ENCODE peak calls at places on chromosomes 6 and 20, in five cellular contexts. A, D, N, C and R are unnamed samples.

GRCh38 chr20:53937929-53938367 is 132.4 kb downstream of the BCAS1 start:
- DNase-seq in A (no peak), C (no peak), D (no peak), N (no peak), R (no peak)

GRCh38 chr6:4008324-4009047 is 70.5 kb downstream of the FAM217A start:
- DNase-seq in C (peak; percentile 90), N (no peak), A (peak; percentile 87), D (peak; percentile 19), R (no peak)

GRCh38 chr20:49541733-49542513 is 26.0 kb downstream of the PTGIS start:
- DNase-seq in A (peak; percentile 43), N (peak; percentile 54), C (peak; percentile 83), D (peak; percentile 50), R (peak; percentile 5)

GRCh38 chr6:2748183-2748582 is 2.5 kb downstream of the MYLK4 start:
- DNase-seq in C (no peak), D (peak; percentile 68), N (no peak), A (no peak), R (no peak)

GRCh38 chr6:140201787-140202458 is 827.5 kb upstream of the CITED2 start:
- DNase-seq in C (no peak), D (no peak), N (no peak), A (no peak), R (no peak)

GRCh38 chr6:110874880-110875547 is 429 bp downstream of the AMD1 start:
- DNase-seq in C (peak; percentile 27), N (peak; percentile 40), D (peak; percentile 54), A (no peak), R (no peak)

GRCh38 chr6:154907293-154907692 is 87.8 kb upstream of the TIAM2 start:
- DNase-seq in N (no peak), A (no peak), D (no peak), C (peak; percentile 11), R (no peak)

GRCh38 chr6:37866590-37867507 is 47.3 kb downstream of the ZFAND3 start:
- DNase-seq in C (no peak), D (no peak), N (no peak), A (no peak), R (no peak)

GRCh38 chr6:39836621-39837020 is 44.4 kb downstream of the DAAM2 start:
- DNase-seq in C (no peak), N (no peak), D (no peak), A (no peak), R (no peak)

GRCh38 chr6:71967436-71967835 is 81.1 kb downstream of the RIMS1 start:
- DNase-seq in N (no peak), C (no peak), D (no peak), A (no peak), R (no peak)

GRCh38 chr6:36963451-36964290 is 9.1 kb downstream of the PI16 start:
- DNase-seq in D (peak; percentile 56), C (peak; percentile 35), A (no peak), N (no peak), R (no peak)

GRCh38 chr20:3031524-3032147 is 11.8 kb upstream of the GNRH2 start:
- DNase-seq in D (no peak), A (no peak), C (no peak), N (no peak), R (no peak)

GRCh38 chr6:166839569-166839968 is 116.8 kb downstream of the RNASET2 start:
- DNase-seq in C (peak; percentile 17), A (no peak), D (no peak), N (no peak), R (no peak)

GRCh38 chr20:44137210-44137781 is 49.7 kb downstream of the JPH2 start:
- DNase-seq in A (no peak), N (no peak), D (no peak), C (peak; percentile 68), R (no peak)

GRCh38 chr6:3902786-3903648 is 53.8 kb downstream of the FAM50B start:
- DNase-seq in C (no peak), D (no peak), A (no peak), N (no peak), R (no peak)

GRCh38 chr6:2950713-2951112 is 20.7 kb downstream of the SERPINB6 start:
- DNase-seq in N (no peak), D (no peak), A (no peak), C (no peak), R (no peak)

GRCh38 chr6:48610846-48611245 is 499.8 kb upstream of the PTCHD4 start:
- DNase-seq in D (no peak), C (peak; percentile 20), N (no peak), A (peak; percentile 31), R (no peak)

GRCh38 chr20:13025181-13025580 is 16.4 kb downstream of the SPTLC3 start:
- DNase-seq in C (no peak), A (no peak), N (no peak), D (no peak), R (no peak)

GRCh38 chr6:158231551-158232444 is 63.6 kb downstream of the GTF2H5 start:
- DNase-seq in C (peak; percentile 76), N (peak; percentile 50), D (peak; percentile 76), A (no peak), R (peak; percentile 63)

GRCh38 chr6:82095091-82095490 is 152.5 kb downstream of the IBTK start:
- DNase-seq in D (no peak), N (no peak), A (no peak), C (no peak), R (no peak)

GRCh38 chr20:57509665-57510237 is 15.2 kb downstream of the CTCFL start:
- DNase-seq in C (peak; percentile 23), N (no peak), D (no peak), A (no peak), R (no peak)

GRCh38 chr6:22959571-22959970 is 390.2 kb downstream of the HDGFL1 start:
- DNase-seq in D (no peak), N (no peak), C (no peak), A (no peak), R (no peak)

GRCh38 chr6:133309579-133309978 is 68.4 kb downstream of the EYA4 start:
- DNase-seq in A (peak; percentile 31), D (no peak), C (peak; percentile 71), N (no peak), R (no peak)

GRCh38 chr6:170221052-170221752 is 69.7 kb downstream of the DLL1 start:
- DNase-seq in N (no peak), C (no peak), D (no peak), A (no peak), R (no peak)

GRCh38 chr20:63463400-63464288 is 8.8 kb downstream of the KCNQ2 start:
- DNase-seq in C (no peak), A (no peak), D (no peak), N (no peak), R (no peak)

GRCh38 chr20:52056203-52057062 is 135.1 kb downstream of the ZFP64 start:
- DNase-seq in N (no peak), D (no peak), A (peak; percentile 17), C (peak; percentile 64), R (no peak)

GRCh38 chr6:45746046-45746445 is 269.6 kb downstream of the CLIC5 start:
- DNase-seq in C (peak; percentile 63), D (no peak), A (peak; percentile 12), N (no peak), R (no peak)

GRCh38 chr6:36069573-36069972 is 42.0 kb downstream of the MAPK14 start:
- DNase-seq in D (no peak), A (no peak), C (no peak), N (no peak), R (no peak)

GRCh38 chr6:134447423-134447822 is 129.5 kb upstream of the SGK1 start:
- DNase-seq in D (no peak), N (no peak), C (peak; percentile 62), A (peak; percentile 42), R (no peak)

GRCh38 chr6:165219629-165220028 is 89.8 kb downstream of the C6orf118 start:
- DNase-seq in C (no peak), D (no peak), N (no peak), A (no peak), R (no peak)

GRCh38 chr6:170445984-170446383 is 107.1 kb downstream of the PSMB1 start:
- DNase-seq in A (no peak), N (no peak), C (no peak), D (no peak), R (no peak)

GRCh38 chr6:20159098-20159497 is 53.2 kb downstream of the MBOAT1 start:
- DNase-seq in C (no peak), D (no peak), N (no peak), A (no peak), R (no peak)